ENCODE peak calls at places on chromosomes 6 and 20, in ten cellular contexts. L is IMR-90, F is DND-41, N is H9, B is mammary epithelial cell, X is fibroblast of lung, R is hepatocyte, A is neural progenitor cell, S is SK-N-SH, M is HepG2. G is an unnamed sample.

GRCh38 chr6:42131531-42131930 is 10.9 kb downstream of the C6orf132 start:
- DNase-seq in F (no peak), X (peak; percentile 85), L (peak; percentile 89), B (peak; percentile 55), M (no peak), R (no peak), N (no peak), A (no peak), S (no peak), G (peak; percentile 98)

GRCh38 chr6:134029495-134030455 is 22.6 kb downstream of the SLC2A12 start:
- DNase-seq in B (peak; percentile 71), A (no peak), F (no peak), X (peak; percentile 39), L (peak; percentile 78), M (no peak), S (peak; percentile 13), R (no peak), N (no peak), G (no peak)

GRCh38 chr20:48326434-48326691 is 501.4 kb downstream of the PREX1 start:
- DNase-seq in N (no peak), X (no peak), S (no peak), L (no peak), F (no peak), B (no peak), R (no peak), A (no peak), M (no peak), G (no peak)

GRCh38 chr6:73309784-73310502 is 44.1 kb downstream of the DPPA5 start:
- DNase-seq in L (peak; percentile 52), R (peak; percentile 77), F (peak; percentile 74), M (no peak), B (peak; percentile 63), N (peak; percentile 68), X (peak; percentile 71), S (peak; percentile 80), A (peak; percentile 74), G (peak; percentile 91)

GRCh38 chr6:150456902-150457643 is 88.3 kb downstream of the IYD start:
- DNase-seq in S (no peak), R (no peak), F (no peak), M (no peak), N (no peak), X (no peak), B (no peak), A (no peak), L (no peak), G (no peak)

GRCh38 chr6:147654103-147654845 is 145.8 kb downstream of the SAMD5 start:
- DNase-seq in X (peak; percentile 45), L (peak; percentile 61), A (no peak), S (no peak), B (no peak), N (no peak), R (no peak), F (no peak), M (no peak), G (no peak)

GRCh38 chr6:37675100-37675499 is 22.6 kb downstream of the MDGA1 start:
- DNase-seq in B (no peak), X (no peak), M (no peak), S (no peak), F (no peak), R (no peak), A (no peak), L (no peak), N (no peak), G (no peak)

GRCh38 chr20:49948178-49948577 is 12.0 kb downstream of the RNF114 start:
- DNase-seq in B (no peak), X (no peak), M (no peak), A (no peak), F (no peak), R (no peak), N (no peak), L (peak; percentile 52), S (no peak), G (no peak)

GRCh38 chr6:53244958-53245357 is 96.3 kb upstream of the GCM1 start:
- DNase-seq in F (peak; percentile 19), L (no peak), N (no peak), B (no peak), M (no peak), S (no peak), R (no peak), X (no peak), A (no peak), G (no peak)

GRCh38 chr6:125511809-125512341 is 210.1 kb upstream of the HDDC2 start:
- DNase-seq in R (no peak), N (no peak), F (no peak), A (no peak), X (peak; percentile 20), B (no peak), M (peak; percentile 18), L (no peak), S (no peak), G (peak; percentile 54)

GRCh38 chr20:46965124-46965455 is 70.4 kb downstream of the EYA2 start:
- DNase-seq in N (no peak), L (no peak), X (no peak), R (no peak), S (no peak), A (no peak), B (no peak), F (no peak), M (no peak), G (no peak)

GRCh38 chr20:46963758-46964181 is 69.1 kb downstream of the EYA2 start:
- DNase-seq in M (no peak), R (no peak), X (no peak), F (no peak), S (no peak), L (peak; percentile 21), B (peak; percentile 89), N (no peak), A (no peak), G (peak; percentile 51)

GRCh38 chr20:46962452-46963195 is 68.0 kb downstream of the EYA2 start:
- DNase-seq in F (no peak), R (no peak), M (no peak), L (peak; percentile 39), X (no peak), A (no peak), B (no peak), S (no peak), N (no peak), G (no peak)

GRCh38 chr20:46964299-46965123 is 69.9 kb downstream of the EYA2 start:
- DNase-seq in B (no peak), X (no peak), S (no peak), N (no peak), F (no peak), A (no peak), M (no peak), R (no peak), L (no peak), G (peak; percentile 58)

DNA sequence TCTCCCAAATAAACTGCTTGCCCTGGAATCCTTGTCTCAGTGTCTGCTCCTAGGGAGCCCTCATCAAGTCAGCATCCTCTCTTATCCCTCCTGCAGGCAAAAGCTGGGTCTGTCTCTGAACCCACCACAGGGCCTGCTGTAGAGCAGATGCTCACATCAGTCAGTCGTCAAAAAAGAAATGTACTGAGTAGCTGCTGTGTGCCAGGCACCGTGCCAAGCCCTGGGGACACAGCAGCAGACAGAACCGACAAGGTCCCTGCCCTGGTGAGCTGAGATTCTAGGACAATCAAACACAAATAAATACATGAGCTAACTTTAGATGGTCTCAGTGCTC is 68.5 kb downstream of the EYA2 start:
- DNase-seq in N (no peak), X (no peak), A (no peak), B (no peak), S (peak; percentile 77), L (no peak), F (no peak), R (no peak), M (no peak), G (no peak)
- H4K20me1 ChIP-seq in N (no peaks in the 10 kb centered on the region), X (no peaks in the 10 kb centered on the region), A (no peaks in the 10 kb centered on the region), B (no peaks in the 10 kb centered on the region), S (no peaks in the 10 kb centered on the region), L (peaks cover 3% of the 10 kb centered on the region), F (no peaks in the 10 kb centered on the region), R (no peaks in the 10 kb centered on the region), M (no peaks in the 10 kb centered on the region), G (no peaks in the 10 kb centered on the region)

GRCh38 chr6:145539831-145540230 is 195.5 kb downstream of the EPM2A start:
- DNase-seq in R (no peak), X (peak; percentile 65), N (no peak), S (no peak), M (no peak), F (no peak), A (no peak), B (peak; percentile 84), L (peak; percentile 13), G (no peak)

GRCh38 chr6:145544514-145544913 is 190.8 kb downstream of the EPM2A start:
- DNase-seq in R (no peak), L (no peak), S (no peak), X (peak; percentile 42), N (no peak), A (no peak), F (no peak), M (no peak), B (peak; percentile 62), G (no peak)

GRCh38 chr6:145544031-145544430 is 191.3 kb downstream of the EPM2A start:
- DNase-seq in S (no peak), X (peak; percentile 95), N (no peak), L (peak; percentile 84), F (no peak), M (no peak), B (peak; percentile 93), A (peak; percentile 9), R (peak; percentile 55), G (no peak)

GRCh38 chr6:145538996-145539395 is 196.3 kb downstream of the EPM2A start:
- DNase-seq in X (no peak), L (no peak), N (no peak), M (no peak), B (no peak), S (no peak), A (no peak), F (no peak), R (no peak), G (no peak)

GRCh38 chr6:145540741-145541140 is 194.6 kb downstream of the EPM2A start:
- DNase-seq in S (no peak), L (no peak), R (no peak), A (no peak), B (peak; percentile 25), F (no peak), M (no peak), X (no peak), N (no peak), G (no peak)
- H2AFZ ChIP-seq in S (no peak overlapping the region), L (no peak overlapping the region), R (no peak overlapping the region), A (no peak overlapping the region), B (no peak overlapping the region), F (no peak overlapping the region), M (no peak overlapping the region), X (no peak overlapping the region), N (no peak overlapping the region), G (no peak overlapping the region)

GRCh38 chr6:28825732-28826293 is 98.0 kb downstream of the TRIM27 start:
- DNase-seq in N (no peak), F (no peak), S (no peak), R (no peak), L (no peak), B (no peak), M (no peak), X (no peak), A (peak; percentile 35), G (no peak)
- H4K20me1 ChIP-seq in N (no peaks in the 10 kb centered on the region), F (no peaks in the 10 kb centered on the region), S (no peaks in the 10 kb centered on the region), R (no peaks in the 10 kb centered on the region), L (no peaks in the 10 kb centered on the region), B (no peaks in the 10 kb centered on the region), M (no peaks in the 10 kb centered on the region), X (no peaks in the 10 kb centered on the region), A (peaks cover 26% of the 10 kb centered on the region), G (no peaks in the 10 kb centered on the region)

DNA sequence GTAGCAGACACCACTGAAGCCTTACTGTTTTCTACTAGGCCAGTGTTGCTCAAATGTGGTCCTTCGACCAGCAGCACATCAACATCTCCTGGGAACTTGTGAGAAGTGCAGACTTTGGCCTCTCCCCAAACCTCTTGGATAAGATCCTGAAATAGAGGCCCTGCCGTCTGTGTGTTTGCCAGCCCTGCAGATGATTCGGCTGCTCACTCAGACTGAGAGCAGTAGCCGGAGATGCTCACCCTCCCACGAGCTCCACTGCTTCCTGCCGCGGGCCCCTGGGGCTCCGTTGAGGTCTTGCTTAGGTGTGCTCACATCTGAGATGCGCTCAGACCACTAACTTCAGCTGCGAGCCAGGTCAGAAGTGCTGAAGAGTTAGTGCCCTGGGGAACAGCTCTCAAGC is 129.4 kb upstream of the SSTR4 start:
- DNase-seq in B (no peak), A (no peak), L (no peak), X (peak; percentile 4), N (no peak), R (no peak), S (no peak), F (peak; percentile 58), M (no peak), G (peak; percentile 54)
- H2AFZ ChIP-seq in B (peak overlapping the region; percentile 72), A (no peak overlapping the region), L (no peak overlapping the region), X (no peak overlapping the region), N (no peak overlapping the region), R (no peak overlapping the region), S (no peak overlapping the region), F (no peak overlapping the region), M (no peak overlapping the region), G (no peak overlapping the region)

G was measured in osteoblast.